ENCODE peak calls at places on chromosomes 11 and 22, in seven cellular contexts. O is stromal cell of bone marrow; T is neuronal stem cell; A is CD4-positive, alpha-beta memory T cell; D is AG08395; R is activated CD4-positive, alpha-beta T cell treated with anti-CD3 and anti-CD28 coated beads for 48 hours; J is COLO829. M is an unnamed sample.

GRCh38 chr11:57072640-57073039 is 83.9 kb downstream of the OR5AK2 start:
- DNase-seq in O (peak), T (no peak), A (no peak), D (peak), R (no peak), J (peak), M (peak)

GRCh38 chr22:24188705-24189248 is 7.5 kb downstream of the SUSD2 start:
- DNase-seq in O (no peak), T (no peak), A (no peak), D (no peak), R (no peak), J (no peak), M (no peak)

GRCh38 chr11:126163074-126163700 is 48.3 kb downstream of the RPUSD4 start:
- DNase-seq in O (peak), T (peak), A (no peak), D (peak), R (no peak), J (peak), M (peak)

GRCh38 chr11:134048028-134048427 is 20.8 kb upstream of the JAM3 start:
- DNase-seq in O (no peak), T (no peak), A (no peak), D (no peak), R (no peak), J (no peak), M (no peak)

GRCh38 chr22:33971561-33971961 is 51.3 kb upstream of the LARGE1 start:
- DNase-seq in O (no peak), T (no peak), A (no peak), D (no peak), R (no peak), J (peak), M (no peak)

GRCh38 chr22:43128928-43129424 is 14.2 kb downstream of the MCAT start:
- DNase-seq in O (no peak), T (no peak), A (no peak), D (no peak), R (no peak), J (no peak), M (no peak)

GRCh38 chr11:120215634-120216033 is 4.8 kb downstream of the OAF start:
- DNase-seq in O (peak), T (no peak), A (no peak), D (peak), R (no peak), J (peak), M (no peak)

GRCh38 chr22:17629167-17629489 is 579 bp upstream of the ATP6V1E1 start:
- DNase-seq in O (no peak), T (no peak), A (no peak), D (no peak), R (no peak), J (no peak), M (no peak)

GRCh38 chr11:114172055-114172861 is 112.7 kb downstream of the ZBTB16 start:
- DNase-seq in O (no peak), T (no peak), A (peak), D (no peak), R (no peak), J (no peak), M (no peak)

GRCh38 chr22:29705651-29706050 is 14.2 kb upstream of the CABP7 start:
- DNase-seq in O (no peak), T (no peak), A (no peak), D (no peak), R (no peak), J (no peak), M (no peak)

GRCh38 chr11:73753938-73754337 is 6.9 kb downstream of the RAB6A start:
- DNase-seq in O (no peak), T (no peak), A (no peak), D (no peak), R (no peak), J (no peak), M (no peak)

GRCh38 chr22:38872831-38873248 is 824 bp upstream of the CBX6 start:
- DNase-seq in O (peak), T (no peak), A (no peak), D (peak), R (no peak), J (no peak), M (no peak)

GRCh38 chr11:109993786-109994185 is 99.4 kb upstream of the ZC3H12C start:
- DNase-seq in O (peak), T (no peak), A (no peak), D (peak), R (no peak), J (no peak), M (peak)

GRCh38 chr11:122363306-122363705 is 247.3 kb upstream of the BLID start:
- DNase-seq in O (no peak), T (no peak), A (no peak), D (no peak), R (no peak), J (no peak), M (no peak)

GRCh38 chr22:16965083-16965482 is 42.9 kb downstream of the GAB4 start:
- DNase-seq in O (no peak), T (no peak), A (no peak), D (no peak), R (no peak), J (no peak), M (no peak)

GRCh38 chr11:6219359-6219758 is 14.0 kb downstream of the C11orf42 start:
- DNase-seq in O (peak), T (no peak), A (no peak), D (peak), R (no peak), J (peak), M (peak)

GRCh38 chr11:33452806-33453205 is 195.6 kb downstream of the HIPK3 start:
- DNase-seq in O (peak), T (no peak), A (no peak), D (peak), R (no peak), J (peak), M (peak)

GRCh38 chr11:125591659-125592304 is 870 bp upstream of the STT3A start:
- DNase-seq in O (peak), T (no peak), A (no peak), D (peak), R (peak), J (peak), M (no peak)

GRCh38 chr22:41532908-41533825 is 11.1 kb downstream of the POLR3H start:
- DNase-seq in O (no peak), T (peak), A (peak), D (peak), R (peak), J (peak), M (no peak)

GRCh38 chr11:1029686-1030085 is 6.8 kb downstream of the MUC6 start:
- DNase-seq in O (no peak), T (no peak), A (no peak), D (no peak), R (no peak), J (no peak), M (no peak)

GRCh38 chr11:117814204-117814765 is 10.3 kb downstream of the FXYD2 start:
- DNase-seq in O (no peak), T (no peak), A (no peak), D (no peak), R (no peak), J (no peak), M (no peak)

GRCh38 chr11:96543177-96543576 is 153.4 kb downstream of the JRKL start:
- DNase-seq in O (no peak), T (no peak), A (no peak), D (no peak), R (no peak), J (no peak), M (no peak)

GRCh38 chr11:75272391-75272790 is 31.8 kb downstream of the TPBGL start:
- DNase-seq in O (no peak), T (no peak), A (no peak), D (no peak), R (no peak), J (no peak), M (no peak)

M was measured in GM04503.